ENCODE peak calls at places on chromosome 5, in seven cellular contexts. One of them, this sample, is unnamed.

GRCh38 chr5:11525020-11525419 is 379.2 kb downstream of the CTNND2 start:
- DNase-seq in astrocyte of the cerebellum: peak
- DNase-seq in mammary epithelial cell: no peak
- DNase-seq in activated CD8-positive, alpha-beta T cell treated with anti-CD3 and anti-CD28 coated beads for 36 hours: no peak
- DNase-seq in left ventricle myocardium inferior: no peak
- DNase-seq in fibroblast of pulmonary artery: no peak
- DNase-seq in fibroblast of lung: no peak
- DNase-seq in this sample: no peak

GRCh38 chr5:179486596-179487051 is 63.7 kb upstream of the RUFY1 start:
- DNase-seq in astrocyte of the cerebellum: no peak
- DNase-seq in mammary epithelial cell: no peak
- DNase-seq in activated CD8-positive, alpha-beta T cell treated with anti-CD3 and anti-CD28 coated beads for 36 hours: no peak
- DNase-seq in left ventricle myocardium inferior: no peak
- DNase-seq in fibroblast of pulmonary artery: peak
- DNase-seq in fibroblast of lung: peak
- DNase-seq in this sample: no peak

GRCh38 chr5:57338849-57339340 is 143.7 kb downstream of the ACTBL2 start:
- DNase-seq in astrocyte of the cerebellum: no peak
- DNase-seq in mammary epithelial cell: no peak
- DNase-seq in activated CD8-positive, alpha-beta T cell treated with anti-CD3 and anti-CD28 coated beads for 36 hours: no peak
- DNase-seq in left ventricle myocardium inferior: no peak
- DNase-seq in fibroblast of pulmonary artery: no peak
- DNase-seq in fibroblast of lung: no peak
- DNase-seq in this sample: no peak

GRCh38 chr5:7762267-7762666 is 88.7 kb downstream of the CFAP90 start:
- DNase-seq in astrocyte of the cerebellum: no peak
- DNase-seq in mammary epithelial cell: no peak
- DNase-seq in activated CD8-positive, alpha-beta T cell treated with anti-CD3 and anti-CD28 coated beads for 36 hours: no peak
- DNase-seq in left ventricle myocardium inferior: no peak
- DNase-seq in fibroblast of pulmonary artery: no peak
- DNase-seq in fibroblast of lung: no peak
- DNase-seq in this sample: no peak

GRCh38 chr5:59367791-59368394 is 525.6 kb downstream of the PDE4D start:
- DNase-seq in astrocyte of the cerebellum: peak
- DNase-seq in mammary epithelial cell: peak
- DNase-seq in activated CD8-positive, alpha-beta T cell treated with anti-CD3 and anti-CD28 coated beads for 36 hours: peak
- DNase-seq in left ventricle myocardium inferior: peak
- DNase-seq in fibroblast of pulmonary artery: peak
- DNase-seq in fibroblast of lung: peak
- DNase-seq in this sample: peak

GRCh38 chr5:137604348-137605095 is 105.4 kb upstream of the SPOCK1 start:
- DNase-seq in astrocyte of the cerebellum: no peak
- DNase-seq in mammary epithelial cell: no peak
- DNase-seq in activated CD8-positive, alpha-beta T cell treated with anti-CD3 and anti-CD28 coated beads for 36 hours: no peak
- DNase-seq in left ventricle myocardium inferior: no peak
- DNase-seq in fibroblast of pulmonary artery: no peak
- DNase-seq in fibroblast of lung: no peak
- DNase-seq in this sample: no peak

GRCh38 chr5:139651863-139652787 is 4.0 kb downstream of the CXXC5 start:
- DNase-seq in astrocyte of the cerebellum: peak
- DNase-seq in mammary epithelial cell: peak
- DNase-seq in activated CD8-positive, alpha-beta T cell treated with anti-CD3 and anti-CD28 coated beads for 36 hours: peak
- DNase-seq in left ventricle myocardium inferior: peak
- DNase-seq in fibroblast of pulmonary artery: peak
- DNase-seq in fibroblast of lung: peak
- DNase-seq in this sample: peak

GRCh38 chr5:43036856-43037711 is 3.0 kb downstream of the ANXA2R start:
- DNase-seq in astrocyte of the cerebellum: no peak
- DNase-seq in mammary epithelial cell: no peak
- DNase-seq in activated CD8-positive, alpha-beta T cell treated with anti-CD3 and anti-CD28 coated beads for 36 hours: no peak
- DNase-seq in left ventricle myocardium inferior: no peak
- DNase-seq in fibroblast of pulmonary artery: peak
- DNase-seq in fibroblast of lung: peak
- DNase-seq in this sample: peak

GRCh38 chr5:73135021-73135420 is 14.6 kb downstream of the TMEM171 start:
- DNase-seq in astrocyte of the cerebellum: no peak
- DNase-seq in mammary epithelial cell: no peak
- DNase-seq in activated CD8-positive, alpha-beta T cell treated with anti-CD3 and anti-CD28 coated beads for 36 hours: no peak
- DNase-seq in left ventricle myocardium inferior: no peak
- DNase-seq in fibroblast of pulmonary artery: no peak
- DNase-seq in fibroblast of lung: no peak
- DNase-seq in this sample: no peak

GRCh38 chr5:98911221-98912040 is 17.4 kb downstream of the CHD1 start:
- DNase-seq in astrocyte of the cerebellum: no peak
- DNase-seq in mammary epithelial cell: no peak
- DNase-seq in activated CD8-positive, alpha-beta T cell treated with anti-CD3 and anti-CD28 coated beads for 36 hours: no peak
- DNase-seq in left ventricle myocardium inferior: no peak
- DNase-seq in fibroblast of pulmonary artery: peak
- DNase-seq in fibroblast of lung: no peak
- DNase-seq in this sample: no peak

GRCh38 chr5:71475788-71476384 is 20.4 kb downstream of the BDP1 start:
- DNase-seq in astrocyte of the cerebellum: peak
- DNase-seq in mammary epithelial cell: peak
- DNase-seq in activated CD8-positive, alpha-beta T cell treated with anti-CD3 and anti-CD28 coated beads for 36 hours: no peak
- DNase-seq in left ventricle myocardium inferior: no peak
- DNase-seq in fibroblast of pulmonary artery: peak
- DNase-seq in fibroblast of lung: peak
- DNase-seq in this sample: no peak

GRCh38 chr5:43171926-43172325 is 20.1 kb upstream of the NIM1K start:
- DNase-seq in astrocyte of the cerebellum: no peak
- DNase-seq in mammary epithelial cell: no peak
- DNase-seq in activated CD8-positive, alpha-beta T cell treated with anti-CD3 and anti-CD28 coated beads for 36 hours: no peak
- DNase-seq in left ventricle myocardium inferior: no peak
- DNase-seq in fibroblast of pulmonary artery: no peak
- DNase-seq in fibroblast of lung: no peak
- DNase-seq in this sample: no peak

GRCh38 chr5:50445281-50445949 is 4.3 kb upstream of the EMB start:
- DNase-seq in astrocyte of the cerebellum: no peak
- DNase-seq in mammary epithelial cell: no peak
- DNase-seq in activated CD8-positive, alpha-beta T cell treated with anti-CD3 and anti-CD28 coated beads for 36 hours: peak
- DNase-seq in left ventricle myocardium inferior: no peak
- DNase-seq in fibroblast of pulmonary artery: no peak
- DNase-seq in fibroblast of lung: no peak
- DNase-seq in this sample: no peak

GRCh38 chr5:175746851-175747250 is 89.0 kb downstream of the HRH2 start:
- DNase-seq in astrocyte of the cerebellum: no peak
- DNase-seq in mammary epithelial cell: peak
- DNase-seq in activated CD8-positive, alpha-beta T cell treated with anti-CD3 and anti-CD28 coated beads for 36 hours: no peak
- DNase-seq in left ventricle myocardium inferior: no peak
- DNase-seq in fibroblast of pulmonary artery: peak
- DNase-seq in fibroblast of lung: peak
- DNase-seq in this sample: no peak

GRCh38 chr5:353599-354580 is 32.4 kb downstream of the AHRR start:
- DNase-seq in astrocyte of the cerebellum: no peak
- DNase-seq in mammary epithelial cell: no peak
- DNase-seq in activated CD8-positive, alpha-beta T cell treated with anti-CD3 and anti-CD28 coated beads for 36 hours: no peak
- DNase-seq in left ventricle myocardium inferior: no peak
- DNase-seq in fibroblast of pulmonary artery: no peak
- DNase-seq in fibroblast of lung: no peak
- DNase-seq in this sample: no peak

GRCh38 chr5:171747061-171747859 is 38.4 kb upstream of the SMIM23 start:
- DNase-seq in astrocyte of the cerebellum: no peak
- DNase-seq in mammary epithelial cell: peak
- DNase-seq in activated CD8-positive, alpha-beta T cell treated with anti-CD3 and anti-CD28 coated beads for 36 hours: no peak
- DNase-seq in left ventricle myocardium inferior: no peak
- DNase-seq in fibroblast of pulmonary artery: no peak
- DNase-seq in fibroblast of lung: no peak
- DNase-seq in this sample: no peak

GRCh38 chr5:98109561-98110006 is 663.9 kb upstream of the RGMB start:
- DNase-seq in astrocyte of the cerebellum: peak
- DNase-seq in mammary epithelial cell: peak
- DNase-seq in activated CD8-positive, alpha-beta T cell treated with anti-CD3 and anti-CD28 coated beads for 36 hours: no peak
- DNase-seq in left ventricle myocardium inferior: no peak
- DNase-seq in fibroblast of pulmonary artery: peak
- DNase-seq in fibroblast of lung: peak
- DNase-seq in this sample: no peak

GRCh38 chr5:65961644-65962043 is 35.3 kb downstream of the ERBIN start:
- DNase-seq in astrocyte of the cerebellum: peak
- DNase-seq in mammary epithelial cell: peak
- DNase-seq in activated CD8-positive, alpha-beta T cell treated with anti-CD3 and anti-CD28 coated beads for 36 hours: peak
- DNase-seq in left ventricle myocardium inferior: no peak
- DNase-seq in fibroblast of pulmonary artery: peak
- DNase-seq in fibroblast of lung: peak
- DNase-seq in this sample: no peak

GRCh38 chr5:107766439-107766838 is 95.7 kb upstream of the EFNA5 start:
- DNase-seq in astrocyte of the cerebellum: no peak
- DNase-seq in mammary epithelial cell: no peak
- DNase-seq in activated CD8-positive, alpha-beta T cell treated with anti-CD3 and anti-CD28 coated beads for 36 hours: no peak
- DNase-seq in left ventricle myocardium inferior: no peak
- DNase-seq in fibroblast of pulmonary artery: no peak
- DNase-seq in fibroblast of lung: no peak
- DNase-seq in this sample: no peak

GRCh38 chr5:43348964-43349363 is 35.8 kb upstream of the HMGCS1 start:
- DNase-seq in astrocyte of the cerebellum: no peak
- DNase-seq in mammary epithelial cell: no peak
- DNase-seq in activated CD8-positive, alpha-beta T cell treated with anti-CD3 and anti-CD28 coated beads for 36 hours: no peak
- DNase-seq in left ventricle myocardium inferior: no peak
- DNase-seq in fibroblast of pulmonary artery: no peak
- DNase-seq in fibroblast of lung: no peak
- DNase-seq in this sample: no peak

GRCh38 chr5:171874210-171874609 is 88.6 kb downstream of the SMIM23 start:
- DNase-seq in astrocyte of the cerebellum: no peak
- DNase-seq in mammary epithelial cell: no peak
- DNase-seq in activated CD8-positive, alpha-beta T cell treated with anti-CD3 and anti-CD28 coated beads for 36 hours: no peak
- DNase-seq in left ventricle myocardium inferior: no peak
- DNase-seq in fibroblast of pulmonary artery: peak
- DNase-seq in fibroblast of lung: peak
- DNase-seq in this sample: no peak

GRCh38 chr5:119302916-119303897 is 52.6 kb upstream of the TNFAIP8 start:
- DNase-seq in astrocyte of the cerebellum: peak
- DNase-seq in mammary epithelial cell: peak
- DNase-seq in activated CD8-positive, alpha-beta T cell treated with anti-CD3 and anti-CD28 coated beads for 36 hours: no peak
- DNase-seq in left ventricle myocardium inferior: no peak
- DNase-seq in fibroblast of pulmonary artery: peak
- DNase-seq in fibroblast of lung: peak
- DNase-seq in this sample: no peak

GRCh38 chr5:9924614-9925013 is 294.5 kb upstream of the TAS2R1 start:
- DNase-seq in astrocyte of the cerebellum: peak
- DNase-seq in mammary epithelial cell: peak
- DNase-seq in activated CD8-positive, alpha-beta T cell treated with anti-CD3 and anti-CD28 coated beads for 36 hours: no peak
- DNase-seq in left ventricle myocardium inferior: no peak
- DNase-seq in fibroblast of pulmonary artery: peak
- DNase-seq in fibroblast of lung: peak
- DNase-seq in this sample: no peak

GRCh38 chr5:146805099-146805498 is 73.5 kb downstream of the PPP2R2B start:
- DNase-seq in astrocyte of the cerebellum: no peak
- DNase-seq in mammary epithelial cell: peak
- DNase-seq in activated CD8-positive, alpha-beta T cell treated with anti-CD3 and anti-CD28 coated beads for 36 hours: no peak
- DNase-seq in left ventricle myocardium inferior: no peak
- DNase-seq in fibroblast of pulmonary artery: no peak
- DNase-seq in fibroblast of lung: no peak
- DNase-seq in this sample: no peak

GRCh38 chr5:150081541-150082283 is 4.6 kb downstream of the CSF1R start:
- DNase-seq in astrocyte of the cerebellum: no peak
- DNase-seq in mammary epithelial cell: no peak
- DNase-seq in activated CD8-positive, alpha-beta T cell treated with anti-CD3 and anti-CD28 coated beads for 36 hours: peak
- DNase-seq in left ventricle myocardium inferior: peak
- DNase-seq in fibroblast of pulmonary artery: peak
- DNase-seq in fibroblast of lung: peak
- DNase-seq in this sample: peak

GRCh38 chr5:122751293-122751753 is 23.6 kb upstream of the SNX2 start:
- DNase-seq in astrocyte of the cerebellum: no peak
- DNase-seq in mammary epithelial cell: peak
- DNase-seq in activated CD8-positive, alpha-beta T cell treated with anti-CD3 and anti-CD28 coated beads for 36 hours: no peak
- DNase-seq in left ventricle myocardium inferior: no peak
- DNase-seq in fibroblast of pulmonary artery: peak
- DNase-seq in fibroblast of lung: peak
- DNase-seq in this sample: peak

GRCh38 chr5:159094745-159095144 is 5.0 kb downstream of the EBF1 start:
- DNase-seq in astrocyte of the cerebellum: peak
- DNase-seq in mammary epithelial cell: no peak
- DNase-seq in activated CD8-positive, alpha-beta T cell treated with anti-CD3 and anti-CD28 coated beads for 36 hours: peak
- DNase-seq in left ventricle myocardium inferior: peak
- DNase-seq in fibroblast of pulmonary artery: peak
- DNase-seq in fibroblast of lung: peak
- DNase-seq in this sample: peak

GRCh38 chr5:56833325-56833724 is 18.0 kb downstream of the MAP3K1 start:
- DNase-seq in astrocyte of the cerebellum: no peak
- DNase-seq in mammary epithelial cell: no peak
- DNase-seq in activated CD8-positive, alpha-beta T cell treated with anti-CD3 and anti-CD28 coated beads for 36 hours: peak
- DNase-seq in left ventricle myocardium inferior: no peak
- DNase-seq in fibroblast of pulmonary artery: no peak
- DNase-seq in fibroblast of lung: no peak
- DNase-seq in this sample: no peak

GRCh38 chr5:122180863-122181519 is 51.6 kb downstream of the ZNF474 start:
- DNase-seq in astrocyte of the cerebellum: peak
- DNase-seq in mammary epithelial cell: peak
- DNase-seq in activated CD8-positive, alpha-beta T cell treated with anti-CD3 and anti-CD28 coated beads for 36 hours: no peak
- DNase-seq in left ventricle myocardium inferior: no peak
- DNase-seq in fibroblast of pulmonary artery: peak
- DNase-seq in fibroblast of lung: peak
- DNase-seq in this sample: no peak

GRCh38 chr5:106269252-106269843 is 1401.4 kb downstream of the EFNA5 start:
- DNase-seq in astrocyte of the cerebellum: peak
- DNase-seq in mammary epithelial cell: peak
- DNase-seq in activated CD8-positive, alpha-beta T cell treated with anti-CD3 and anti-CD28 coated beads for 36 hours: no peak
- DNase-seq in left ventricle myocardium inferior: no peak
- DNase-seq in fibroblast of pulmonary artery: peak
- DNase-seq in fibroblast of lung: peak
- DNase-seq in this sample: no peak
- TF ChIP-seq CTCF in astrocyte of the cerebellum: peak
- TF ChIP-seq CTCF in mammary epithelial cell: peak
- TF ChIP-seq CTCF in activated CD8-positive, alpha-beta T cell treated with anti-CD3 and anti-CD28 coated beads for 36 hours: no peak
- TF ChIP-seq CTCF in left ventricle myocardium inferior: peak
- TF ChIP-seq CTCF in fibroblast of pulmonary artery: peak
- TF ChIP-seq CTCF in fibroblast of lung: peak
- TF ChIP-seq CTCF in this sample: peak

GRCh38 chr5:112529525-112529924 is 110.4 kb upstream of the EPB41L4A start:
- DNase-seq in astrocyte of the cerebellum: no peak
- DNase-seq in mammary epithelial cell: peak
- DNase-seq in activated CD8-positive, alpha-beta T cell treated with anti-CD3 and anti-CD28 coated beads for 36 hours: no peak
- DNase-seq in left ventricle myocardium inferior: no peak
- DNase-seq in fibroblast of pulmonary artery: peak
- DNase-seq in fibroblast of lung: no peak
- DNase-seq in this sample: no peak
- TF ChIP-seq CTCF in astrocyte of the cerebellum: peak
- TF ChIP-seq CTCF in mammary epithelial cell: peak
- TF ChIP-seq CTCF in activated CD8-positive, alpha-beta T cell treated with anti-CD3 and anti-CD28 coated beads for 36 hours: no peak
- TF ChIP-seq CTCF in left ventricle myocardium inferior: peak
- TF ChIP-seq CTCF in fibroblast of pulmonary artery: peak
- TF ChIP-seq CTCF in fibroblast of lung: no peak
- TF ChIP-seq CTCF in this sample: no peak

GRCh38 chr5:133460172-133460758 is 152.1 kb downstream of the FSTL4 start:
- DNase-seq in astrocyte of the cerebellum: no peak
- DNase-seq in mammary epithelial cell: peak
- DNase-seq in activated CD8-positive, alpha-beta T cell treated with anti-CD3 and anti-CD28 coated beads for 36 hours: peak
- DNase-seq in left ventricle myocardium inferior: no peak
- DNase-seq in fibroblast of pulmonary artery: peak
- DNase-seq in fibroblast of lung: peak
- DNase-seq in this sample: peak
- TF ChIP-seq CTCF in astrocyte of the cerebellum: peak
- TF ChIP-seq CTCF in mammary epithelial cell: peak
- TF ChIP-seq CTCF in activated CD8-positive, alpha-beta T cell treated with anti-CD3 and anti-CD28 coated beads for 36 hours: peak
- TF ChIP-seq CTCF in left ventricle myocardium inferior: peak
- TF ChIP-seq CTCF in fibroblast of pulmonary artery: peak
- TF ChIP-seq CTCF in fibroblast of lung: peak
- TF ChIP-seq CTCF in this sample: peak

GRCh38 chr5:93578813-93579560 is 2.0 kb downstream of the NR2F1-AS1 start:
- DNase-seq in astrocyte of the cerebellum: no peak
- DNase-seq in mammary epithelial cell: no peak
- DNase-seq in activated CD8-positive, alpha-beta T cell treated with anti-CD3 and anti-CD28 coated beads for 36 hours: no peak
- DNase-seq in left ventricle myocardium inferior: no peak
- DNase-seq in fibroblast of pulmonary artery: peak
- DNase-seq in fibroblast of lung: peak
- DNase-seq in this sample: no peak
- TF ChIP-seq CTCF in astrocyte of the cerebellum: peak
- TF ChIP-seq CTCF in mammary epithelial cell: no peak
- TF ChIP-seq CTCF in activated CD8-positive, alpha-beta T cell treated with anti-CD3 and anti-CD28 coated beads for 36 hours: no peak
- TF ChIP-seq CTCF in left ventricle myocardium inferior: no peak
- TF ChIP-seq CTCF in fibroblast of pulmonary artery: no peak
- TF ChIP-seq CTCF in fibroblast of lung: peak
- TF ChIP-seq CTCF in this sample: no peak

This sample was measured in endothelial cell.